ENCODE peak calls at places on chromosome 7, in seven cellular contexts. One of them, this sample, is unnamed.

GRCh38 chr7:50960621-50961310 is 178.1 kb upstream of the GRB10 start:
- DNase-seq in A549: no peak
- DNase-seq in esophagus squamous epithelium: no peak
- DNase-seq in erythroblast: no peak
- DNase-seq in adrenal gland: no peak
- DNase-seq in GM12892: no peak
- DNase-seq in transverse colon: no peak
- DNase-seq in this sample: no peak

GRCh38 chr7:101905203-101905865 is 87.9 kb downstream of the CUX1 start:
- DNase-seq in GM12892: no peak
- DNase-seq in erythroblast: no peak
- DNase-seq in esophagus squamous epithelium: no peak
- DNase-seq in transverse colon: no peak
- DNase-seq in adrenal gland: no peak
- DNase-seq in A549: no peak
- DNase-seq in this sample: no peak

GRCh38 chr7:107446531-107446930 is 23.3 kb upstream of the GPR22 start:
- DNase-seq in transverse colon: no peak
- DNase-seq in erythroblast: no peak
- DNase-seq in A549: no peak
- DNase-seq in esophagus squamous epithelium: no peak
- DNase-seq in GM12892: no peak
- DNase-seq in adrenal gland: no peak
- DNase-seq in this sample: peak

GRCh38 chr7:132002343-132002968 is 446.0 kb upstream of the PODXL start:
- DNase-seq in transverse colon: no peak
- DNase-seq in GM12892: no peak
- DNase-seq in erythroblast: no peak
- DNase-seq in adrenal gland: no peak
- DNase-seq in esophagus squamous epithelium: no peak
- DNase-seq in A549: no peak
- DNase-seq in this sample: peak

GRCh38 chr7:136142583-136142982 is 165.4 kb upstream of the MTPN start:
- DNase-seq in esophagus squamous epithelium: no peak
- DNase-seq in GM12892: no peak
- DNase-seq in erythroblast: no peak
- DNase-seq in adrenal gland: no peak
- DNase-seq in transverse colon: no peak
- DNase-seq in A549: no peak
- DNase-seq in this sample: no peak

GRCh38 chr7:1459930-1460756 is 873 bp upstream of the MICALL2 start:
- DNase-seq in transverse colon: peak
- DNase-seq in A549: no peak
- DNase-seq in GM12892: no peak
- DNase-seq in esophagus squamous epithelium: no peak
- DNase-seq in erythroblast: peak
- DNase-seq in adrenal gland: no peak
- DNase-seq in this sample: no peak

GRCh38 chr7:35374858-35375257 is 121.0 kb upstream of the TBX20 start:
- DNase-seq in A549: no peak
- DNase-seq in adrenal gland: no peak
- DNase-seq in GM12892: no peak
- DNase-seq in esophagus squamous epithelium: no peak
- DNase-seq in erythroblast: no peak
- DNase-seq in transverse colon: no peak
- DNase-seq in this sample: no peak

GRCh38 chr7:36391436-36392198 is 2.0 kb downstream of the ANLN start:
- DNase-seq in GM12892: peak
- DNase-seq in A549: no peak
- DNase-seq in esophagus squamous epithelium: no peak
- DNase-seq in erythroblast: peak
- DNase-seq in transverse colon: no peak
- DNase-seq in adrenal gland: no peak
- DNase-seq in this sample: peak

GRCh38 chr7:17907014-17907413 is 33.3 kb downstream of the SNX13 start:
- DNase-seq in adrenal gland: no peak
- DNase-seq in erythroblast: no peak
- DNase-seq in transverse colon: no peak
- DNase-seq in esophagus squamous epithelium: no peak
- DNase-seq in GM12892: no peak
- DNase-seq in A549: no peak
- DNase-seq in this sample: no peak

GRCh38 chr7:121259826-121260225 is 69.0 kb upstream of the WNT16 start:
- DNase-seq in transverse colon: no peak
- DNase-seq in adrenal gland: no peak
- DNase-seq in erythroblast: no peak
- DNase-seq in esophagus squamous epithelium: no peak
- DNase-seq in A549: no peak
- DNase-seq in GM12892: no peak
- DNase-seq in this sample: no peak

GRCh38 chr7:72321081-72321480 is 91.1 kb downstream of the CALN1 start:
- DNase-seq in erythroblast: no peak
- DNase-seq in adrenal gland: no peak
- DNase-seq in GM12892: no peak
- DNase-seq in transverse colon: no peak
- DNase-seq in esophagus squamous epithelium: no peak
- DNase-seq in A549: no peak
- DNase-seq in this sample: no peak

GRCh38 chr7:144629011-144629410 is 206.8 kb downstream of the TPK1 start:
- DNase-seq in GM12892: no peak
- DNase-seq in transverse colon: no peak
- DNase-seq in A549: no peak
- DNase-seq in esophagus squamous epithelium: no peak
- DNase-seq in erythroblast: no peak
- DNase-seq in adrenal gland: no peak
- DNase-seq in this sample: no peak

GRCh38 chr7:85184599-85185354 is 2.1 kb downstream of the SEMA3D start:
- DNase-seq in erythroblast: no peak
- DNase-seq in adrenal gland: peak
- DNase-seq in GM12892: no peak
- DNase-seq in transverse colon: peak
- DNase-seq in A549: no peak
- DNase-seq in esophagus squamous epithelium: no peak
- DNase-seq in this sample: no peak

GRCh38 chr7:112495820-112496462 is 15.2 kb downstream of the LSMEM1 start:
- DNase-seq in A549: peak
- DNase-seq in erythroblast: peak
- DNase-seq in GM12892: no peak
- DNase-seq in esophagus squamous epithelium: no peak
- DNase-seq in adrenal gland: peak
- DNase-seq in transverse colon: peak
- DNase-seq in this sample: peak

GRCh38 chr7:91683823-91684222 is 196.7 kb downstream of the MTERF1 start:
- DNase-seq in adrenal gland: no peak
- DNase-seq in GM12892: no peak
- DNase-seq in esophagus squamous epithelium: no peak
- DNase-seq in erythroblast: peak
- DNase-seq in transverse colon: no peak
- DNase-seq in A549: no peak
- DNase-seq in this sample: no peak

GRCh38 chr7:137592232-137592896 is 248.8 kb upstream of the PTN start:
- DNase-seq in A549: peak
- DNase-seq in esophagus squamous epithelium: no peak
- DNase-seq in transverse colon: peak
- DNase-seq in erythroblast: peak
- DNase-seq in GM12892: no peak
- DNase-seq in adrenal gland: peak
- DNase-seq in this sample: peak

GRCh38 chr7:125834421-125834820 is 904.8 kb upstream of the POT1 start:
- DNase-seq in adrenal gland: no peak
- DNase-seq in esophagus squamous epithelium: no peak
- DNase-seq in A549: no peak
- DNase-seq in transverse colon: no peak
- DNase-seq in GM12892: no peak
- DNase-seq in erythroblast: no peak
- DNase-seq in this sample: no peak

GRCh38 chr7:22865607-22865970 is 42.9 kb upstream of the TOMM7 start:
- DNase-seq in transverse colon: no peak
- DNase-seq in A549: no peak
- DNase-seq in GM12892: no peak
- DNase-seq in erythroblast: no peak
- DNase-seq in esophagus squamous epithelium: no peak
- DNase-seq in adrenal gland: no peak
- DNase-seq in this sample: no peak

GRCh38 chr7:37916673-37917660 is at the start of gene SFRP4:
- DNase-seq in transverse colon: peak
- DNase-seq in A549: peak
- DNase-seq in erythroblast: peak
- DNase-seq in adrenal gland: peak
- DNase-seq in esophagus squamous epithelium: no peak
- DNase-seq in GM12892: no peak
- DNase-seq in this sample: peak

GRCh38 chr7:192701-193536 is 548 bp downstream of the FAM20C start:
- DNase-seq in adrenal gland: no peak
- DNase-seq in erythroblast: no peak
- DNase-seq in A549: no peak
- DNase-seq in transverse colon: peak
- DNase-seq in GM12892: no peak
- DNase-seq in esophagus squamous epithelium: no peak
- DNase-seq in this sample: peak

GRCh38 chr7:191105-192034 is 1.0 kb upstream of the FAM20C start:
- DNase-seq in esophagus squamous epithelium: no peak
- DNase-seq in A549: peak
- DNase-seq in adrenal gland: peak
- DNase-seq in erythroblast: no peak
- DNase-seq in transverse colon: no peak
- DNase-seq in GM12892: no peak
- DNase-seq in this sample: peak

GRCh38 chr7:193538-194256 is 1.3 kb downstream of the FAM20C start:
- DNase-seq in esophagus squamous epithelium: no peak
- DNase-seq in A549: peak
- DNase-seq in erythroblast: no peak
- DNase-seq in GM12892: no peak
- DNase-seq in transverse colon: no peak
- DNase-seq in adrenal gland: no peak
- DNase-seq in this sample: peak

GRCh38 chr7:190196-190595 is 2.2 kb upstream of the FAM20C start:
- DNase-seq in esophagus squamous epithelium: no peak
- DNase-seq in erythroblast: no peak
- DNase-seq in adrenal gland: no peak
- DNase-seq in transverse colon: no peak
- DNase-seq in A549: no peak
- DNase-seq in GM12892: no peak
- DNase-seq in this sample: no peak

GRCh38 chr7:192035-192649 is at the start of gene FAM20C:
- DNase-seq in A549: peak
- DNase-seq in GM12892: no peak
- DNase-seq in adrenal gland: peak
- DNase-seq in esophagus squamous epithelium: no peak
- DNase-seq in transverse colon: peak
- DNase-seq in erythroblast: peak
- DNase-seq in this sample: peak
- TF ChIP-seq POLR2A in A549: peak
- TF ChIP-seq POLR2A in GM12892: no peak
- TF ChIP-seq POLR2A in adrenal gland: peak
- TF ChIP-seq POLR2A in esophagus squamous epithelium: peak
- TF ChIP-seq POLR2A in transverse colon: peak
- TF ChIP-seq POLR2A in erythroblast: no peak
- TF ChIP-seq POLR2A in this sample: peak

GRCh38 chr7:40608321-40609075 is 473.7 kb downstream of the SUGCT start:
- DNase-seq in erythroblast: no peak
- DNase-seq in transverse colon: no peak
- DNase-seq in GM12892: no peak
- DNase-seq in adrenal gland: no peak
- DNase-seq in esophagus squamous epithelium: no peak
- DNase-seq in A549: no peak
- DNase-seq in this sample: no peak
- TF ChIP-seq POLR2A in erythroblast: no peak
- TF ChIP-seq POLR2A in transverse colon: no peak
- TF ChIP-seq POLR2A in GM12892: no peak
- TF ChIP-seq POLR2A in adrenal gland: no peak
- TF ChIP-seq POLR2A in esophagus squamous epithelium: no peak
- TF ChIP-seq POLR2A in A549: no peak
- TF ChIP-seq POLR2A in this sample: no peak

GRCh38 chr7:140926021-140926812 is 1.5 kb upstream of the BRAF start:
- DNase-seq in A549: no peak
- DNase-seq in esophagus squamous epithelium: no peak
- DNase-seq in adrenal gland: no peak
- DNase-seq in GM12892: no peak
- DNase-seq in erythroblast: peak
- DNase-seq in transverse colon: no peak
- DNase-seq in this sample: no peak

GRCh38 chr7:140922741-140923345 is 1.9 kb downstream of the BRAF start:
- DNase-seq in A549: no peak
- DNase-seq in adrenal gland: no peak
- DNase-seq in transverse colon: no peak
- DNase-seq in esophagus squamous epithelium: no peak
- DNase-seq in GM12892: no peak
- DNase-seq in erythroblast: peak
- DNase-seq in this sample: no peak

GRCh38 chr7:140923358-140924006 is 1.2 kb downstream of the BRAF start:
- DNase-seq in transverse colon: no peak
- DNase-seq in GM12892: no peak
- DNase-seq in erythroblast: peak
- DNase-seq in esophagus squamous epithelium: no peak
- DNase-seq in A549: no peak
- DNase-seq in adrenal gland: no peak
- DNase-seq in this sample: no peak

GRCh38 chr7:140924821-140925421 is at the start of gene BRAF:
- DNase-seq in esophagus squamous epithelium: peak
- DNase-seq in A549: peak
- DNase-seq in erythroblast: peak
- DNase-seq in transverse colon: peak
- DNase-seq in adrenal gland: peak
- DNase-seq in GM12892: peak
- DNase-seq in this sample: peak

GRCh38 chr7:140924019-140924820 is 509 bp downstream of the BRAF start:
- DNase-seq in esophagus squamous epithelium: peak
- DNase-seq in adrenal gland: peak
- DNase-seq in A549: peak
- DNase-seq in GM12892: peak
- DNase-seq in transverse colon: peak
- DNase-seq in erythroblast: peak
- DNase-seq in this sample: peak
- TF ChIP-seq POLR2A in esophagus squamous epithelium: peak
- TF ChIP-seq POLR2A in adrenal gland: peak
- TF ChIP-seq POLR2A in A549: peak
- TF ChIP-seq POLR2A in GM12892: peak
- TF ChIP-seq POLR2A in transverse colon: no peak
- TF ChIP-seq POLR2A in erythroblast: peak
- TF ChIP-seq POLR2A in this sample: peak

DNA sequence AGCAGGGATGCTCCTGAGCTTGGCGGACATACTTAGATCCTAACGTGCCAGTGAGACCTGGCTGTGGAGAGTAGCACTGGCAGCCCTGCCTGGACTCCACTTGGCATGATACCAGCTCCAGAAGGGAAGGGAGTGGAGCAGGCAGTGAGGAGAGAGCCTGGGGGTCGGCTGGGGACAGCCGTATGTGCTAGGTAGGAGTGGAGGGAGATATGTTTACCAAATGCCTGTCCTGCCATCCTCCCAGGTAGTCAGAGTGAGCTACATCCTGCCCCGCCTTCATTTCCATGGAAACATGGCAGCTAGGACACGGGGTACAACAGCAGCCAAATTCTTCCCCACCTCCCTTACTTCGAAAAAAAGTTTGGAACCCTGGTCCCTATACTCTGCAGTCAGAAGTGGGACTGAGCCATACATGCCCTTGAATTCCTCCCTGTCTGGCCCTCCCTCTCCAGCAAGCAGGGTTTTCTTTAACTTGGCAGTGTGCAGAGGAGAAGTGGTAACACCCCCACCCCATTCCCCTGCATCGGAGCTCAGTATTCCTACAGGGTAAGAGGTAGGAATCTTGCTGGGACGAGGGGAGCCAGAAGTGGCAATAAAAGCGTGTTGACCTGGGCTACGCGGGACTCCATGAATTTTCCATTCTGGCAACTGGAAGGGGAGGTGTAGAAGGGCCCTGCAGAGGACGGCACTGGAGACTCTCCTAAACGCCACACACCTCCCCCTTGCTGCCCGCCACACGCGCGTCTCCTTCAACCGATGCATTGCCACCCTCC is 20.0 kb upstream of the SMO start:
- DNase-seq in esophagus squamous epithelium: no peak
- DNase-seq in transverse colon: no peak
- DNase-seq in adrenal gland: no peak
- DNase-seq in erythroblast: no peak
- DNase-seq in A549: no peak
- DNase-seq in GM12892: no peak
- DNase-seq in this sample: no peak
- TF ChIP-seq POLR2A in esophagus squamous epithelium: no peak
- TF ChIP-seq POLR2A in transverse colon: no peak
- TF ChIP-seq POLR2A in adrenal gland: no peak
- TF ChIP-seq POLR2A in erythroblast: no peak
- TF ChIP-seq POLR2A in A549: no peak
- TF ChIP-seq POLR2A in GM12892: no peak
- TF ChIP-seq POLR2A in this sample: no peak